ENCODE peak calls at places on chromosomes 1 and 21, in five cellular contexts. D is mesendoderm, A is BJ, X is RWPE1, R is body of pancreas. C is an unnamed sample.

GRCh38 chr1:187266051-187266450 is 437.3 kb downstream of the PLA2G4A start:
- DNase-seq in D (peak), A (no peak), X (no peak), R (no peak), C (no peak)

GRCh38 chr1:230152999-230153398 is 86.0 kb downstream of the GALNT2 start:
- DNase-seq in A (no peak), D (no peak), R (no peak), X (no peak), C (no peak)

GRCh38 chr1:24894002-24894401 is 36.1 kb downstream of the RUNX3 start:
- DNase-seq in X (no peak), A (no peak), D (no peak), R (no peak), C (no peak)

GRCh38 chr1:185768371-185768770 is 34.2 kb downstream of the HMCN1 start:
- DNase-seq in A (no peak), R (no peak), X (no peak), D (no peak), C (no peak)

GRCh38 chr1:51648180-51649109 is 31.6 kb downstream of the OSBPL9 start:
- DNase-seq in R (no peak), D (peak), X (no peak), A (no peak), C (no peak)

GRCh38 chr1:96333522-96334235 is 387.9 kb upstream of the PTBP2 start:
- DNase-seq in X (no peak), A (no peak), R (no peak), D (no peak), C (no peak)

GRCh38 chr21:39263372-39263771 is 50.1 kb downstream of the BRWD1 start:
- DNase-seq in R (no peak), A (no peak), X (peak), D (no peak), C (no peak)

GRCh38 chr1:176206006-176206960 is 803 bp downstream of the COP1 start:
- DNase-seq in X (peak), D (peak), A (no peak), R (peak), C (no peak)

GRCh38 chr1:86704972-86705632 is 726 bp downstream of the SH3GLB1 start:
- DNase-seq in X (peak), A (no peak), D (peak), R (peak), C (no peak)

GRCh38 chr1:64405833-64406232 is 64.1 kb upstream of the CACHD1 start:
- DNase-seq in D (no peak), R (no peak), X (no peak), A (no peak), C (no peak)

GRCh38 chr1:243796016-243796415 is 54.0 kb downstream of the AKT3 start:
- DNase-seq in X (no peak), A (no peak), D (no peak), R (no peak), C (no peak)